ENCODE peak calls at places on chromosomes 12 and 14, in seven cellular contexts. J is activated CD4-positive, CD25-positive, alpha-beta regulatory T cell treated with anti-CD3 and anti-CD28 coated beads, Interleukin-2, amount 50 U/mL, for 72 hours; D is A549; G is A673; H is mucosa of descending colon; T is cardiac muscle cell; X is lung. K is an unnamed sample.

GRCh38 chr12:108852674-108853073 is 4.7 kb downstream of the SSH1 start:
- DNase-seq in D (no peak), J (no peak), X (no peak), T (no peak), H (no peak), G (no peak), K (no peak)

GRCh38 chr14:93120522-93120921 is 4.8 kb upstream of the ITPK1 start:
- DNase-seq in G (no peak), J (no peak), T (no peak), H (no peak), D (no peak), X (no peak), K (no peak)

GRCh38 chr12:1706284-1707016 is 15.6 kb downstream of the ADIPOR2 start:
- DNase-seq in T (no peak), G (no peak), D (no peak), X (no peak), J (no peak), H (no peak), K (no peak)

GRCh38 chr12:88188180-88188579 is 46.1 kb downstream of the TMTC3 start:
- DNase-seq in J (no peak), X (no peak), D (no peak), G (no peak), T (no peak), H (no peak), K (no peak)

GRCh38 chr12:103800252-103800771 is 40.7 kb downstream of the NT5DC3 start:
- DNase-seq in G (peak), J (no peak), D (no peak), H (peak), X (peak), T (peak), K (no peak)

GRCh38 chr14:105492966-105493871 is 2.2 kb downstream of the TEDC1 start:
- DNase-seq in H (no peak), T (no peak), D (no peak), G (no peak), X (no peak), J (peak), K (no peak)

GRCh38 chr12:70721958-70722357 is 84.7 kb upstream of the PTPRB start:
- DNase-seq in H (no peak), X (no peak), D (no peak), G (peak), T (no peak), J (no peak), K (no peak)

GRCh38 chr12:2555487-2556082 is 239.2 kb upstream of the FKBP4 start:
- DNase-seq in H (no peak), T (no peak), D (no peak), J (no peak), X (no peak), G (no peak), K (no peak)

GRCh38 chr12:108117163-108117849 is 11.8 kb upstream of the WSCD2 start:
- DNase-seq in D (no peak), G (peak), X (no peak), J (no peak), T (no peak), H (no peak), K (no peak)

GRCh38 chr14:23159516-23159915 is 23.9 kb downstream of the SLC7A8 start:
- DNase-seq in G (no peak), J (no peak), X (no peak), T (no peak), H (no peak), D (no peak), K (no peak)

GRCh38 chr12:6607751-6608591 is 792 bp upstream of the CHD4 start:
- DNase-seq in T (peak), J (peak), H (peak), D (peak), G (peak), X (peak), K (no peak)

GRCh38 chr14:65462411-65462810 is 49.9 kb downstream of the FUT8 start:
- DNase-seq in G (no peak), J (no peak), T (no peak), D (no peak), H (no peak), X (no peak), K (no peak)

GRCh38 chr14:102262894-102263462 is 42.0 kb downstream of the MOK start:
- DNase-seq in T (no peak), X (no peak), D (peak), H (no peak), J (no peak), G (no peak), K (no peak)

GRCh38 chr12:2250797-2251196 is 198.0 kb downstream of the CACNA1C start:
- DNase-seq in X (no peak), J (no peak), D (no peak), T (no peak), G (no peak), H (no peak), K (no peak)

GRCh38 chr12:356276-356988 is 32.7 kb downstream of the KDM5A start:
- DNase-seq in T (no peak), D (no peak), J (no peak), H (no peak), G (peak), X (no peak), K (no peak)

GRCh38 chr14:33165144-33165925 is 226.7 kb downstream of the NPAS3 start:
- DNase-seq in X (no peak), T (no peak), H (no peak), J (no peak), G (peak), D (no peak), K (peak)

GRCh38 chr14:55419663-55420062 is 8.0 kb upstream of the ATG14 start:
- DNase-seq in H (no peak), X (no peak), T (no peak), J (no peak), D (no peak), G (no peak), K (no peak)

GRCh38 chr12:92619730-92620684 is 82.8 kb upstream of the PLEKHG7 start:
- DNase-seq in H (no peak), X (no peak), T (no peak), G (no peak), D (no peak), J (no peak), K (no peak)

GRCh38 chr12:7130791-7131501 is 775 bp downstream of the CLSTN3 start:
- DNase-seq in T (peak), D (no peak), J (peak), G (peak), H (peak), X (peak), K (no peak)

GRCh38 chr12:128930591-128930990 is 77.3 kb downstream of the GLT1D1 start:
- DNase-seq in G (no peak), J (no peak), T (no peak), H (no peak), D (no peak), X (no peak), K (no peak)

GRCh38 chr12:40692617-40693502 is 621 bp downstream of the CNTN1 start:
- DNase-seq in G (peak), T (peak), H (peak), D (peak), J (no peak), X (peak), K (no peak)

GRCh38 chr12:54025507-54026393 is 2.5 kb upstream of the HOXC6 start:
- DNase-seq in T (no peak), G (peak), X (no peak), H (no peak), D (no peak), J (no peak), K (no peak)

GRCh38 chr12:127233016-127233415 is 1034.0 kb upstream of the TMEM132C start:
- DNase-seq in D (no peak), X (no peak), J (no peak), T (no peak), G (no peak), H (no peak), K (no peak)

GRCh38 chr14:96574171-96574632 is 72.0 kb downstream of the PAPOLA start:
- DNase-seq in H (no peak), T (no peak), X (no peak), J (no peak), G (no peak), D (no peak), K (no peak)

GRCh38 chr14:78701246-78701645 is 531.1 kb downstream of the NRXN3 start:
- DNase-seq in H (no peak), T (peak), J (no peak), G (no peak), D (no peak), X (no peak), K (no peak)

GRCh38 chr12:63319936-63320633 is 169.1 kb upstream of the AVPR1A start:
- DNase-seq in H (no peak), D (no peak), X (no peak), T (no peak), J (no peak), G (no peak), K (no peak)

GRCh38 chr14:100428727-100429126 is 105.6 kb downstream of the SLC25A47 start:
- DNase-seq in H (no peak), X (no peak), G (peak), D (no peak), T (no peak), J (no peak), K (no peak)

K was measured in SK-N-MC.